ENCODE peak calls at places on chromosomes 13 and 19, in ten cellular contexts. C is cardiac muscle cell, O is right lobe of liver, H is colonic mucosa, N is H9, B is IMR-90, R is thoracic aorta, J is fibroblast of lung, D is A549, M is endodermal cell. G is an unnamed sample. For H3K4me1, the result is how much of the 10 kb centered on the place peaks cover.

GRCh38 chr19:47093841-47094240 is 19.7 kb downstream of the ZC3H4 start:
- DNase-seq in C (peak), O (no peak), H (no peak), N (no peak), B (no peak), R (no peak), J (no peak), D (no peak), M (no peak), G (no peak)

GRCh38 chr19:10085641-10086031 is 481 bp upstream of the SHFL start:
- DNase-seq in C (no peak), O (no peak), H (no peak), N (no peak), B (no peak), R (no peak), J (no peak), D (no peak), M (no peak), G (no peak)

GRCh38 chr19:50569938-50570540 is 1.8 kb upstream of the LRRC4B start:
- DNase-seq in C (no peak), O (no peak), H (no peak), N (no peak), B (no peak), R (no peak), J (no peak), D (no peak), M (no peak), G (no peak)

GRCh38 chr13:48125794-48126228 is 30.9 kb upstream of the MED4 start:
- DNase-seq in C (peak), O (no peak), H (no peak), N (no peak), B (no peak), R (no peak), J (peak), D (no peak), M (no peak), G (no peak)

GRCh38 chr13:83221256-83221655 is 661.0 kb downstream of the SLITRK1 start:
- DNase-seq in C (peak), O (no peak), H (no peak), N (no peak), B (no peak), R (no peak), J (no peak), D (no peak), M (no peak), G (no peak)

GRCh38 chr19:48933382-48933932 is at the start of gene DHDH:
- DNase-seq in C (peak), O (peak), H (peak), N (peak), B (peak), R (no peak), J (peak), D (peak), M (peak), G (peak)

GRCh38 chr13:31207630-31208549 is 8.1 kb downstream of the B3GLCT start:
- DNase-seq in C (no peak), O (no peak), H (no peak), N (no peak), B (peak), R (no peak), J (peak), D (no peak), M (no peak), G (no peak)

GRCh38 chr13:54183728-54184127 is 1155.1 kb downstream of the OLFM4 start:
- DNase-seq in C (no peak), O (no peak), H (no peak), N (no peak), B (no peak), R (no peak), J (no peak), D (no peak), M (no peak), G (no peak)

DNA sequence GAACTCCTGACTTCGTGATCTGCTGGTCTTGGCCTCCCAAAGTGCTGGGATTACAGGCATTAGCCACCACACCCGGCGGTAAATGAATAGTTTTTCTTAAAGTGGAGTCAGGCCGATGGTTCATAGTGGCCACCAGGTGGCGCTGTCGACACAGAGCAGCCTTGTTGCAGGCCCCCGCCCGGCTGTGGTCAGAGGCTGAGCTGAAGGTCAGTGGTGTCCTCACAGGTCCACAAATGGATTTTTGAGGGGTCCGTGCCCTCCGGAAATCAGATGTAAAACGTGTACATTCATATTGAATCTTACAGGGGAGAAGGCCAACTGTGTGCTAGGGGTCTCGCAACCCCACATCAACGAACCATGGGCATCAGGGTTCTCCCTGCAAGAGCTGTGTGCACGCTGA is 13.4 kb upstream of the WDR18 start:
- DNase-seq in C (no peak), O (no peak), H (no peak), N (no peak), B (no peak), R (no peak), J (peak), D (no peak), M (peak), G (no peak)
- TF ChIP-seq CTCF in C (peak), O (peak), H (peak), N (peak), B (peak), R (peak), J (peak), D (peak), M (peak), G (peak)

GRCh38 chr19:16627928-16628182 is 149 bp downstream of the MED26 start:
- DNase-seq in C (no peak), O (no peak), H (no peak), N (no peak), B (no peak), R (no peak), J (no peak), D (no peak), M (peak), G (no peak)
- H3K27ac ChIP-seq in C (peak), O (peak), H (peak), N (no peak), B (peak), R (peak), J (peak), D (peak), M (no peak), G (peak)

DNA sequence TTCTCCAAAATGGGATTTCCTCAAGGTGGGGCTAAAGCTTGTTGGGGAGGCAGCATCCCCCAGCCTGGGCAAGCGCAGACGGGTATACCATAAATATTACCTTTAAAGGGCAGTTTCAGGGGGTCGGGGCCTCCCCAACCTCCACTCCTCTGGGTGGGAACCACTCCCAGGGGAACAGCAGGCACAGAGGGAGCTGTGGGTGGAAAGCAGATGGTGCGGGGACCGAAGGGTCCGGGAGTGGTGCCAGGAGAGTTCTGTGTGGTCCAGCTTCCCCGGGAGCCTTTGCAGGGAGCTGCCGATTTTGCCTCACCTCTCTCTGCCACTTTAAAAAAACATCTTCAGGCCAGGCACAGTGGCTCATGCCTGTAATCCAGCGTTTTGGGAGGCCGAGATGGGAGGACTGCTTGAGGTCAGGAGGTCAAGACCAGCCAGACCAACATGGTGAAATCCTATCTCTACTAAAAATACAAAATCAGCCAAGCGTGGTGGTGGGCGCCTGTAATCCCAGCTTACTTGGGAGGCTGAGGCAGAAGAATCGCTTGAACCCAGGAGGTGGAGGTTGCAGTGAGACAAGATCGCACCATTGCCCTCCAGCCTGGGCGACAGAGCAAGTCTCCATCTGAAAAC is 5.5 kb downstream of the MAST3 start:
- DNase-seq in C (no peak), O (peak), H (no peak), N (no peak), B (no peak), R (no peak), J (no peak), D (no peak), M (no peak), G (no peak)
- H3K4me1 ChIP-seq in C (under half), O (under half), H (under half), N (under half), B (under half), R (under half), J (under half), D (under half), M (under half), G (under half)

DNA sequence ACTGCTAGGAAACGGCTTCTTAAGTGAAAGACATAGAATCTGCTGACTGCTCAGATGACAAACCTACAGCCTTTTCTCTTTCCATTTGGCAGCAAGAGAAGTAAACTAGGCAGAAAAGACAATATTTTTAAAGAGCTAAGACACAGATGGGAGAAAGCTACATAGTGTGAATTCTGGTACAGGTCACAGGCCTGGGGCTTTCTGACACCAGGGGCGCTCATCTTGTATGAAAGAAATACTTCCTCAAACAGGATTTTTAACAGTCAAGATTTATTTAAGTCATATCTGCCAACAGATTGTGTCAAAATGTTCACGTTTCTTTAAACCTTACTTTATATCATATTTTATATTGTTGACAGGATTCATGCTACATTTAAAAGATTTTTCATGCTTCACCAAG is 78.4 kb downstream of the MIPEP start:
- DNase-seq in C (peak), O (no peak), H (no peak), N (no peak), B (no peak), R (no peak), J (no peak), D (no peak), M (no peak), G (no peak)
- TF ChIP-seq CTCF in C (no peak), O (no peak), H (no peak), N (peak), B (no peak), R (no peak), J (no peak), D (no peak), M (peak), G (no peak)

GRCh38 chr19:3506384-3507340 is 551 bp downstream of the FZR1 start:
- DNase-seq in C (peak), O (no peak), H (peak), N (no peak), B (no peak), R (no peak), J (no peak), D (no peak), M (peak), G (peak)
- H3K27ac ChIP-seq in C (peak), O (peak), H (peak), N (no peak), B (peak), R (peak), J (peak), D (peak), M (peak), G (peak)

DNA sequence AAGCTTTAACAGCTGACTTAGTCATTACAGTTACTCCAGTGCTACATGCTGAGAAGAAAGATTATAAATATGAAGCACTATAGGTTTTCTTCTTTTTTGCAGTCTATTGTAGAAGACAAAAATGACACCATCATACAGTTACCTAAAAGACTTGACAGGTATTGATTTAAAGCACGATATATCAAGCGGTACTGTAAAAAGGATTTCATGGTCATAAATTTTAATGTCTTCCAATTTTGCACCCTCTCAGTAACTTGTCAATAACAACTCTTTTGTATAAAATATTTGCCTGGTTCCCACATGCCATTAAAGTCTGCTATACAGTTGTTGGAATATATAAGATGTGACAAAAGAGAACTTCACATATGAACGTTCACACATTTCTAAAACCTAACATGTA is 102.8 kb downstream of the ZIC5 start:
- DNase-seq in C (no peak), O (no peak), H (no peak), N (no peak), B (no peak), R (no peak), J (no peak), D (no peak), M (no peak), G (no peak)
- H3K4me1 ChIP-seq in C (under half), O (under half), H (under half), N (under half), B (under half), R (under half), J (under half), D (under half), M (under half), G (under half)

DNA sequence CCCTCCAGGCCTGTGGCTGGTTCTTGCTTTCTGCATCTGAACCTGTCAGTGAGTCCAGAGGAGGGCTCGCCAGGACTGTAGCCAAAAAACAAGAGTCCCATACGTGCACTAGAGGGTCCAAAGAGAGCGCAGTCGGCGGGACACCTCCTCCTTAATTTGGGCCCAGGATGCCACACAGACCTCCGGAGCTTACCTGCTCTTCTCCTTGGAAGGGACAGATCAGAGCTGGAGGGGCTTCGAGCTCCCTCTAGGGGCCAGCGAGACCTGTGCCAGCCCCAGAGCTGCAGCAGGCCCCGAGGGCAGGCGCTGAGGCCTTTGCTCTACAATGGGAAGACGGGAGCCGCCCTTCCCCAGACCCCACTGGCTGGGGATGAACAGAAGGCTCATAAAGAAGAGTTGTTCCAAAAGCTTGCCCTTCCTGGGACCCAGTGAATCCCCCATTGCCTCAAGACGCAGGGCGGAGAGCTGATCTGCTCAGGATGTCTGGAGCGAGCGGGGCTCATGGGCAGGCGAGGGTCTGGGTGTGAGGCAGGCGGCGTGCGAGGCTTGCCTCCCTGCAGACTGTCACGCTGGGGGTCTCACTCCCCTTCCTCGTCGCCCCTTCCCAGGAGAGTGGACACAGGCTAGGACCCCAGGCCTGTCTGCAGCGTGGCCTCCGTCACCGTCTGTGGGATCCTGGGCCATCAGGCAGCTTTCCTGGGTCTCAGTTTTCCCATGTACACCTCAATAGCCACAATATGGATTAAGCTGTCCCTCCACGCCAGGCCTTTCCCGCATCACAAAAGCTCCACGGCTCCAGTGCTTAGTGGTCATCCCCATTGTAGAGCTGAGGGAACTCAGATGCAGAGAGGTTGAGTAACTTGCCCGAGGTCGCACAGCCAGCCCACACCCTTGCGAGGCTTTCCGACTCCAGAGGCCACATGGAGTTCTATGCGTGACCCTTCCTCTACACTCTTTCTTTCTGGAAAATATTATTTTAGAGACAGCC is 46.9 kb upstream of the VSTM2B start:
- DNase-seq in C (peak), O (no peak), H (no peak), N (peak), B (no peak), R (no peak), J (no peak), D (peak), M (peak), G (no peak)
- TF ChIP-seq CTCF in C (peak), O (peak), H (no peak), N (peak), B (peak), R (no peak), J (no peak), D (peak), M (peak), G (no peak)

GRCh38 chr13:98301721-98302120 is 124.7 kb upstream of the RNF113B start:
- DNase-seq in C (no peak), O (no peak), H (no peak), N (no peak), B (peak), R (no peak), J (peak), D (no peak), M (no peak), G (no peak)
- H3K27ac ChIP-seq in C (no peak), O (peak), H (peak), N (no peak), B (peak), R (no peak), J (peak), D (no peak), M (no peak), G (no peak)

G was measured in mammary epithelial cell.